ENCODE peak calls at places on chromosomes 3 and 15, in four cellular contexts. One of them, this sample, is unnamed.

GRCh38 chr3:59463253-59463652 is 413.4 kb upstream of the CFAP20DC start:
- DNase-seq in tibial nerve: no peak
- DNase-seq in CD4-positive, alpha-beta T cell: no peak
- DNase-seq in cardiac muscle cell: no peak
- DNase-seq in this sample: no peak

GRCh38 chr3:44065741-44066140 is 175.9 kb upstream of the TOPAZ1 start:
- DNase-seq in cardiac muscle cell: peak; percentile 40
- DNase-seq in CD4-positive, alpha-beta T cell: no peak
- DNase-seq in tibial nerve: no peak
- DNase-seq in this sample: no peak

GRCh38 chr15:29920515-29920914 is 98.2 kb upstream of the TJP1 start:
- DNase-seq in tibial nerve: no peak
- DNase-seq in cardiac muscle cell: no peak
- DNase-seq in CD4-positive, alpha-beta T cell: no peak
- DNase-seq in this sample: no peak

GRCh38 chr3:45106874-45107273 is 39.3 kb downstream of the CDCP1 start:
- DNase-seq in CD4-positive, alpha-beta T cell: no peak
- DNase-seq in tibial nerve: no peak
- DNase-seq in cardiac muscle cell: no peak
- DNase-seq in this sample: no peak

GRCh38 chr3:124078978-124079911 is 87.3 kb upstream of the ROPN1 start:
- DNase-seq in cardiac muscle cell: peak; percentile 66
- DNase-seq in tibial nerve: peak; percentile 45
- DNase-seq in CD4-positive, alpha-beta T cell: no peak
- DNase-seq in this sample: no peak

GRCh38 chr3:33202581-33203457 is 15.8 kb downstream of the SUSD5 start:
- DNase-seq in tibial nerve: no peak
- DNase-seq in cardiac muscle cell: no peak
- DNase-seq in CD4-positive, alpha-beta T cell: no peak
- DNase-seq in this sample: no peak

GRCh38 chr3:120013481-120013880 is 80.8 kb downstream of the GSK3B start:
- DNase-seq in CD4-positive, alpha-beta T cell: no peak
- DNase-seq in cardiac muscle cell: no peak
- DNase-seq in tibial nerve: no peak
- DNase-seq in this sample: no peak

GRCh38 chr15:72782993-72783562 is 480 bp downstream of the ADPGK start:
- DNase-seq in CD4-positive, alpha-beta T cell: no peak
- DNase-seq in cardiac muscle cell: no peak
- DNase-seq in tibial nerve: peak; percentile 30
- DNase-seq in this sample: peak; percentile 66

GRCh38 chr3:150457996-150458395 is 49.9 kb downstream of the TSC22D2 start:
- DNase-seq in cardiac muscle cell: no peak
- DNase-seq in tibial nerve: no peak
- DNase-seq in CD4-positive, alpha-beta T cell: no peak
- DNase-seq in this sample: no peak

GRCh38 chr15:91142097-91142744 is 42.2 kb downstream of the SV2B start:
- DNase-seq in tibial nerve: no peak
- DNase-seq in cardiac muscle cell: no peak
- DNase-seq in CD4-positive, alpha-beta T cell: no peak
- DNase-seq in this sample: peak; percentile 26

GRCh38 chr3:149080699-149081091 is 5.6 kb downstream of the HLTF start:
- DNase-seq in tibial nerve: no peak
- DNase-seq in CD4-positive, alpha-beta T cell: no peak
- DNase-seq in cardiac muscle cell: no peak
- DNase-seq in this sample: no peak

GRCh38 chr3:134309987-134310700 is 59.5 kb upstream of the RYK start:
- DNase-seq in cardiac muscle cell: no peak
- DNase-seq in tibial nerve: no peak
- DNase-seq in CD4-positive, alpha-beta T cell: no peak
- DNase-seq in this sample: no peak

GRCh38 chr15:39587291-39587909 is 6.5 kb downstream of the THBS1 start:
- DNase-seq in tibial nerve: no peak
- DNase-seq in CD4-positive, alpha-beta T cell: no peak
- DNase-seq in cardiac muscle cell: no peak
- DNase-seq in this sample: no peak

GRCh38 chr3:98875535-98875934 is 26.0 kb downstream of the DCBLD2 start:
- DNase-seq in tibial nerve: no peak
- DNase-seq in cardiac muscle cell: peak; percentile 40
- DNase-seq in CD4-positive, alpha-beta T cell: no peak
- DNase-seq in this sample: no peak

GRCh38 chr3:28840976-28841376 is 439.9 kb upstream of the RBMS3 start:
- DNase-seq in cardiac muscle cell: no peak
- DNase-seq in CD4-positive, alpha-beta T cell: no peak
- DNase-seq in tibial nerve: no peak
- DNase-seq in this sample: no peak

GRCh38 chr3:159600291-159600690 is 388.3 kb upstream of the IL12A start:
- DNase-seq in cardiac muscle cell: no peak
- DNase-seq in tibial nerve: no peak
- DNase-seq in CD4-positive, alpha-beta T cell: no peak
- DNase-seq in this sample: no peak

GRCh38 chr15:57541271-57541670 is 50.4 kb upstream of the MYZAP start:
- DNase-seq in CD4-positive, alpha-beta T cell: no peak
- DNase-seq in tibial nerve: no peak
- DNase-seq in cardiac muscle cell: no peak
- DNase-seq in this sample: no peak

GRCh38 chr3:46936733-46937250 is 39.8 kb downstream of the CCDC12 start:
- DNase-seq in CD4-positive, alpha-beta T cell: no peak
- DNase-seq in cardiac muscle cell: no peak
- DNase-seq in tibial nerve: no peak
- DNase-seq in this sample: no peak

GRCh38 chr15:61216519-61216918 is 12.6 kb downstream of the RORA start:
- DNase-seq in cardiac muscle cell: no peak
- DNase-seq in tibial nerve: no peak
- DNase-seq in CD4-positive, alpha-beta T cell: no peak
- DNase-seq in this sample: no peak

GRCh38 chr3:74075213-74075612 is 450.5 kb upstream of the PDZRN3 start:
- DNase-seq in CD4-positive, alpha-beta T cell: no peak
- DNase-seq in tibial nerve: no peak
- DNase-seq in cardiac muscle cell: no peak
- DNase-seq in this sample: no peak

GRCh38 chr3:171614318-171614967 is 154.2 kb upstream of the TNIK start:
- DNase-seq in CD4-positive, alpha-beta T cell: no peak
- DNase-seq in cardiac muscle cell: peak; percentile 65
- DNase-seq in tibial nerve: no peak
- DNase-seq in this sample: peak; percentile 35

GRCh38 chr15:91555307-91555706 is 298.2 kb upstream of the SLCO3A1 start:
- DNase-seq in CD4-positive, alpha-beta T cell: no peak
- DNase-seq in tibial nerve: no peak
- DNase-seq in cardiac muscle cell: no peak
- DNase-seq in this sample: no peak

GRCh38 chr3:160980740-160981139 is 124.4 kb downstream of the B3GALNT1 start:
- DNase-seq in CD4-positive, alpha-beta T cell: no peak
- DNase-seq in tibial nerve: no peak
- DNase-seq in cardiac muscle cell: no peak
- DNase-seq in this sample: peak; percentile 17

GRCh38 chr15:85773916-85774315 is 20.8 kb downstream of the KLHL25 start:
- DNase-seq in tibial nerve: no peak
- DNase-seq in CD4-positive, alpha-beta T cell: no peak
- DNase-seq in cardiac muscle cell: no peak
- DNase-seq in this sample: no peak

GRCh38 chr15:66714543-66714981 is 12.5 kb downstream of the SMAD6 start:
- DNase-seq in CD4-positive, alpha-beta T cell: no peak
- DNase-seq in cardiac muscle cell: peak; percentile 65
- DNase-seq in tibial nerve: no peak
- DNase-seq in this sample: no peak

GRCh38 chr3:141485578-141486415 is 1.0 kb upstream of the RASA2 start:
- DNase-seq in CD4-positive, alpha-beta T cell: no peak
- DNase-seq in tibial nerve: no peak
- DNase-seq in cardiac muscle cell: no peak
- DNase-seq in this sample: no peak

GRCh38 chr3:32154180-32154579 is 47.8 kb downstream of the GPD1L start:
- DNase-seq in cardiac muscle cell: no peak
- DNase-seq in CD4-positive, alpha-beta T cell: no peak
- DNase-seq in tibial nerve: no peak
- DNase-seq in this sample: no peak

GRCh38 chr15:40754574-40754882 is 526 bp downstream of the RMDN3 start:
- DNase-seq in tibial nerve: no peak
- DNase-seq in CD4-positive, alpha-beta T cell: no peak
- DNase-seq in cardiac muscle cell: peak; percentile 32
- DNase-seq in this sample: no peak

GRCh38 chr15:90013503-90013937 is 12.4 kb downstream of the ZNF710 start:
- DNase-seq in CD4-positive, alpha-beta T cell: no peak
- DNase-seq in tibial nerve: no peak
- DNase-seq in cardiac muscle cell: no peak
- DNase-seq in this sample: peak; percentile 62

GRCh38 chr15:88288206-88288605 is 31.7 kb upstream of the NTRK3 start:
- DNase-seq in tibial nerve: no peak
- DNase-seq in CD4-positive, alpha-beta T cell: no peak
- DNase-seq in cardiac muscle cell: no peak
- DNase-seq in this sample: no peak

GRCh38 chr3:43996379-43997301 is 245.0 kb upstream of the TOPAZ1 start:
- DNase-seq in CD4-positive, alpha-beta T cell: no peak
- DNase-seq in cardiac muscle cell: peak; percentile 69
- DNase-seq in tibial nerve: no peak
- DNase-seq in this sample: peak; percentile 54

GRCh38 chr3:89114841-89115223 is 7.4 kb downstream of the EPHA3 start:
- DNase-seq in cardiac muscle cell: no peak
- DNase-seq in CD4-positive, alpha-beta T cell: no peak
- DNase-seq in tibial nerve: no peak
- DNase-seq in this sample: no peak

GRCh38 chr15:78937132-78937739 is 7.6 kb downstream of the CTSH start:
- DNase-seq in cardiac muscle cell: no peak
- DNase-seq in tibial nerve: no peak
- DNase-seq in CD4-positive, alpha-beta T cell: no peak
- DNase-seq in this sample: no peak

GRCh38 chr3:126267169-126267975 is 87.0 kb upstream of the ALDH1L1 start:
- DNase-seq in CD4-positive, alpha-beta T cell: no peak
- DNase-seq in cardiac muscle cell: peak; percentile 93
- DNase-seq in tibial nerve: peak; percentile 75
- DNase-seq in this sample: no peak

GRCh38 chr15:70491183-70491621 is 272.2 kb downstream of the UACA start:
- DNase-seq in tibial nerve: no peak
- DNase-seq in CD4-positive, alpha-beta T cell: no peak
- DNase-seq in cardiac muscle cell: no peak
- DNase-seq in this sample: no peak

GRCh38 chr3:61841111-61841845 is 279.9 kb downstream of the PTPRG start:
- DNase-seq in tibial nerve: peak; percentile 61
- DNase-seq in cardiac muscle cell: no peak
- DNase-seq in CD4-positive, alpha-beta T cell: no peak
- DNase-seq in this sample: no peak

GRCh38 chr3:14680716-14681115 is 5.8 kb downstream of the C3orf20 start:
- DNase-seq in CD4-positive, alpha-beta T cell: no peak
- DNase-seq in cardiac muscle cell: no peak
- DNase-seq in tibial nerve: no peak
- DNase-seq in this sample: no peak

GRCh38 chr15:40069178-40070165 is 30.5 kb upstream of the SRP14 start:
- DNase-seq in CD4-positive, alpha-beta T cell: no peak
- DNase-seq in cardiac muscle cell: peak; percentile 44
- DNase-seq in tibial nerve: peak; percentile 52
- DNase-seq in this sample: peak; percentile 80

DNA sequence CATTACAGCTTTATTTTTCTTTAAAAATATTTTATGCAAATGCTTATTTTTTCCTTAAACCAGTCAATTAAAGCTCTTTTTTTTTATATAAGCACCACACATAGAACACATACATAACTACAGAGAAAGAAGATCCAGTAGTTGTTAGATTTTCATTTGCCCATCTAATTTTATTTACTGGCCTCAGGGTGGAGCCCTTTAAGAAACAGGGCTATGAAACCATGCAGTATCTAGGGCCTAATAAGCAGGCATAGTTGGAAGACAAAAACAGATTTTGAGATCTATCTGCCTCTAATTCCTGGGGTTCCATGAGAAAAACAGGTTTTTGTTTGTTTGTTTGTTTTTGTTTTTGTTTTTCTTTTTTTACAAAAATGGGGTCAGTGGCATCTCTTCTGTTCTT is 120.6 kb downstream of the BCHE start:
- DNase-seq in CD4-positive, alpha-beta T cell: no peak
- DNase-seq in tibial nerve: no peak
- DNase-seq in cardiac muscle cell: no peak
- DNase-seq in this sample: no peak
- TF ChIP-seq CTCF in CD4-positive, alpha-beta T cell: no peak
- TF ChIP-seq CTCF in tibial nerve: no peak
- TF ChIP-seq CTCF in cardiac muscle cell: no peak
- TF ChIP-seq CTCF in this sample: no peak

DNA sequence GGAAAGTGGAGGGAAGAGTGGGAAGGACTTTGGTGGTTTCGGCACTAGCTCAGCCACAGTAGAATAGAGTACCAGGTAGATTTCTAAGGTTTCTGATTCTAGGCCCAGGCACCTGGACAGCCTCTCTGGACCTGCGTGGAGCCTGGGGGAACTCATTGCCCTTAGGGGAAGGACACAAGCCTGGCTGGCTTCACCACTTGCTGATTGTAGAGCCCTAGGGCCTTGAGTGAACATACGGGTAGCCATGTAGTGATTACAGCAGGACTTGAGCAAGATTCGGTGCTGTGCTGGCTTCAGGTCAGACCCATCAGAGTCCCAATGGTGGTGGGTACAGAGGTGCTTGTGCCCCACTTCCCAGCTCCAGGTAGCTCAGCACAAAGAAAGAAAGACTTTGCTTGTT is 47.0 kb downstream of the FAM81A start:
- DNase-seq in CD4-positive, alpha-beta T cell: no peak
- DNase-seq in cardiac muscle cell: no peak
- DNase-seq in tibial nerve: no peak
- DNase-seq in this sample: no peak
- TF ChIP-seq CTCF in CD4-positive, alpha-beta T cell: no peak
- TF ChIP-seq CTCF in cardiac muscle cell: no peak
- TF ChIP-seq CTCF in tibial nerve: no peak
- TF ChIP-seq CTCF in this sample: no peak

GRCh38 chr3:184249412-184250166 is at the start of gene EEF1AKMT4:
- DNase-seq in CD4-positive, alpha-beta T cell: peak; percentile 95
- DNase-seq in cardiac muscle cell: peak; percentile 98
- DNase-seq in tibial nerve: peak; percentile 92
- DNase-seq in this sample: peak; percentile 95
- TF ChIP-seq CTCF in CD4-positive, alpha-beta T cell: no peak
- TF ChIP-seq CTCF in cardiac muscle cell: peak; percentile 46
- TF ChIP-seq CTCF in tibial nerve: no peak
- TF ChIP-seq CTCF in this sample: no peak

DNA sequence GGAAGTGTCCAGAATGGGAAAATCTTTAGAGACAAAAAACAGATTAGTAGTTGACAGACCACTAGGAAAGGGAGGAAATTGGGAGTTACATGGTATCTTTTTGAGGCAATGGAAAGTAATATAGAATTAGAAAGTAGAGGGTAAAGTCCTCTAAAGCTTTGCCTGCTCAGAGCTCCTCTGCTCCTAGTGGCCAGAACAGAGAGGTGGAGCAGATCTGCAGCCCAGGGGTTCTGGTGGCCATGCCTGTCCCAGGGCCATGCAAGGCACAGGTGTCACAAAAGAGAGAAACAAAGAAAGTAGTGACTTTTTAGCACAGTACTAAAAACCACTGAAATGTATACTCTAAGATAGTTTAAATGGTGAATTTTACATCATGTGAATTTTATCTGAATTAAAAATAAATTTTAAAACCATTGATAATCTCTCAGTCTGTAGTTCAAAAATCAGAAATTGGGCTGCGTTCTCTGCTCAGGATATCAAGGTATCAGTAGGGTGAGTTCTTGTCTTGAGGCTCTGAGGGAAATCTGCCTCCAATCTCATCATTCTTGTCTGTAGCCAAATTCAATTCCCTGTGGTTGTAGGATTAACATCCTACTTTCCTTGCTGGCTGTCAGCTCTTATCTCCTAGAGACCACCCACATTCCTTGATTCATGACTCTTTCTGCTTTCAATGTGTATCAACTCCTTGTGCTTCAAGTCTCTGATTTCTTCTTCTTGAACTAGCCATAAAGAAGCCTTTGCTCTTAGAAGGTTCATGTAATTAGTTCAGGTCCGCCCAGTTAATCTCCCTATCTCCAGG is 23.6 kb downstream of the PYGO1 start:
- DNase-seq in tibial nerve: no peak
- DNase-seq in cardiac muscle cell: no peak
- DNase-seq in CD4-positive, alpha-beta T cell: no peak
- DNase-seq in this sample: no peak
- TF ChIP-seq CTCF in tibial nerve: no peak
- TF ChIP-seq CTCF in cardiac muscle cell: no peak
- TF ChIP-seq CTCF in CD4-positive, alpha-beta T cell: no peak
- TF ChIP-seq CTCF in this sample: no peak